ENCODE peak calls at places on chromosomes 13 and 19, in eight cellular contexts. One of them, this sample, is unnamed.
A peak's percentile ranks its signal among the peaks of the same experiment; 100 is the strongest.

GRCh38 chr13:49540552-49540951 is 44.8 kb downstream of the PHF11 start:
- DNase-seq in NCI-H446: no peak
- DNase-seq in activated T-helper 9 cell treated with anti-CD3 and anti-CD28 coated beads, Interleukin-2, amount 50 U/mL, for 16 hours: no peak
- DNase-seq in GM12865: peak; percentile 11
- DNase-seq in activated CD4-positive, alpha-beta T cell treated with anti-CD3 and anti-CD28 coated beads, Interleukin-2, amount 10 ng/mL, durations not matched to agents 7 days and 5 days: peak; percentile 24
- DNase-seq in B cell: peak; percentile 42
- DNase-seq in fibroblast of pulmonary artery: peak; percentile 79
- DNase-seq in frontal cortex: no peak
- DNase-seq in this sample: peak; percentile 20

GRCh38 chr13:114132419-114133121 is at the start of gene RASA3:
- DNase-seq in NCI-H446: no peak
- DNase-seq in activated T-helper 9 cell treated with anti-CD3 and anti-CD28 coated beads, Interleukin-2, amount 50 U/mL, for 16 hours: peak; percentile 57
- DNase-seq in GM12865: peak; percentile 91
- DNase-seq in activated CD4-positive, alpha-beta T cell treated with anti-CD3 and anti-CD28 coated beads, Interleukin-2, amount 10 ng/mL, durations not matched to agents 7 days and 5 days: peak; percentile 63
- DNase-seq in B cell: peak; percentile 60
- DNase-seq in fibroblast of pulmonary artery: peak; percentile 84
- DNase-seq in frontal cortex: peak; percentile 94
- DNase-seq in this sample: peak; percentile 90

GRCh38 chr13:42398542-42398941 is 126.6 kb downstream of the AKAP11 start:
- DNase-seq in NCI-H446: no peak
- DNase-seq in activated T-helper 9 cell treated with anti-CD3 and anti-CD28 coated beads, Interleukin-2, amount 50 U/mL, for 16 hours: no peak
- DNase-seq in GM12865: no peak
- DNase-seq in activated CD4-positive, alpha-beta T cell treated with anti-CD3 and anti-CD28 coated beads, Interleukin-2, amount 10 ng/mL, durations not matched to agents 7 days and 5 days: no peak
- DNase-seq in B cell: no peak
- DNase-seq in fibroblast of pulmonary artery: peak; percentile 3
- DNase-seq in frontal cortex: no peak
- DNase-seq in this sample: no peak

GRCh38 chr19:39602224-39602623 is at the start of gene LGALS13:
- DNase-seq in NCI-H446: no peak
- DNase-seq in activated T-helper 9 cell treated with anti-CD3 and anti-CD28 coated beads, Interleukin-2, amount 50 U/mL, for 16 hours: no peak
- DNase-seq in GM12865: no peak
- DNase-seq in activated CD4-positive, alpha-beta T cell treated with anti-CD3 and anti-CD28 coated beads, Interleukin-2, amount 10 ng/mL, durations not matched to agents 7 days and 5 days: no peak
- DNase-seq in B cell: no peak
- DNase-seq in fibroblast of pulmonary artery: no peak
- DNase-seq in frontal cortex: no peak
- DNase-seq in this sample: no peak

GRCh38 chr13:49561064-49561410 is 24.3 kb downstream of the RCBTB1 start:
- DNase-seq in NCI-H446: no peak
- DNase-seq in activated T-helper 9 cell treated with anti-CD3 and anti-CD28 coated beads, Interleukin-2, amount 50 U/mL, for 16 hours: no peak
- DNase-seq in GM12865: no peak
- DNase-seq in activated CD4-positive, alpha-beta T cell treated with anti-CD3 and anti-CD28 coated beads, Interleukin-2, amount 10 ng/mL, durations not matched to agents 7 days and 5 days: no peak
- DNase-seq in B cell: no peak
- DNase-seq in fibroblast of pulmonary artery: no peak
- DNase-seq in frontal cortex: no peak
- DNase-seq in this sample: no peak

GRCh38 chr13:112781881-112782361 is 92.1 kb downstream of the ATP11A start:
- DNase-seq in NCI-H446: no peak
- DNase-seq in activated T-helper 9 cell treated with anti-CD3 and anti-CD28 coated beads, Interleukin-2, amount 50 U/mL, for 16 hours: no peak
- DNase-seq in GM12865: no peak
- DNase-seq in activated CD4-positive, alpha-beta T cell treated with anti-CD3 and anti-CD28 coated beads, Interleukin-2, amount 10 ng/mL, durations not matched to agents 7 days and 5 days: no peak
- DNase-seq in B cell: no peak
- DNase-seq in fibroblast of pulmonary artery: peak; percentile 10
- DNase-seq in frontal cortex: no peak
- DNase-seq in this sample: no peak

GRCh38 chr19:4256563-4256962 is 9.7 kb downstream of the YJU2 start:
- DNase-seq in NCI-H446: no peak
- DNase-seq in activated T-helper 9 cell treated with anti-CD3 and anti-CD28 coated beads, Interleukin-2, amount 50 U/mL, for 16 hours: no peak
- DNase-seq in GM12865: no peak
- DNase-seq in activated CD4-positive, alpha-beta T cell treated with anti-CD3 and anti-CD28 coated beads, Interleukin-2, amount 10 ng/mL, durations not matched to agents 7 days and 5 days: no peak
- DNase-seq in B cell: no peak
- DNase-seq in fibroblast of pulmonary artery: no peak
- DNase-seq in frontal cortex: no peak
- DNase-seq in this sample: no peak

GRCh38 chr19:34713262-34713637 is 20.8 kb upstream of the ZNF181 start:
- DNase-seq in NCI-H446: no peak
- DNase-seq in activated T-helper 9 cell treated with anti-CD3 and anti-CD28 coated beads, Interleukin-2, amount 50 U/mL, for 16 hours: no peak
- DNase-seq in GM12865: no peak
- DNase-seq in activated CD4-positive, alpha-beta T cell treated with anti-CD3 and anti-CD28 coated beads, Interleukin-2, amount 10 ng/mL, durations not matched to agents 7 days and 5 days: no peak
- DNase-seq in B cell: no peak
- DNase-seq in fibroblast of pulmonary artery: no peak
- DNase-seq in frontal cortex: no peak
- DNase-seq in this sample: no peak

GRCh38 chr13:35472308-35473008 is 4.0 kb downstream of the MAB21L1 start:
- DNase-seq in NCI-H446: no peak
- DNase-seq in activated T-helper 9 cell treated with anti-CD3 and anti-CD28 coated beads, Interleukin-2, amount 50 U/mL, for 16 hours: no peak
- DNase-seq in GM12865: no peak
- DNase-seq in activated CD4-positive, alpha-beta T cell treated with anti-CD3 and anti-CD28 coated beads, Interleukin-2, amount 10 ng/mL, durations not matched to agents 7 days and 5 days: peak; percentile 7
- DNase-seq in B cell: no peak
- DNase-seq in fibroblast of pulmonary artery: no peak
- DNase-seq in frontal cortex: no peak
- DNase-seq in this sample: no peak

GRCh38 chr13:40549500-40550094 is 116.8 kb downstream of the FOXO1 start:
- DNase-seq in NCI-H446: no peak
- DNase-seq in activated T-helper 9 cell treated with anti-CD3 and anti-CD28 coated beads, Interleukin-2, amount 50 U/mL, for 16 hours: no peak
- DNase-seq in GM12865: no peak
- DNase-seq in activated CD4-positive, alpha-beta T cell treated with anti-CD3 and anti-CD28 coated beads, Interleukin-2, amount 10 ng/mL, durations not matched to agents 7 days and 5 days: no peak
- DNase-seq in B cell: no peak
- DNase-seq in fibroblast of pulmonary artery: peak; percentile 28
- DNase-seq in frontal cortex: no peak
- DNase-seq in this sample: no peak

GRCh38 chr19:55310498-55310897 is 14.6 kb downstream of the TMEM150B start:
- DNase-seq in NCI-H446: no peak
- DNase-seq in activated T-helper 9 cell treated with anti-CD3 and anti-CD28 coated beads, Interleukin-2, amount 50 U/mL, for 16 hours: no peak
- DNase-seq in GM12865: no peak
- DNase-seq in activated CD4-positive, alpha-beta T cell treated with anti-CD3 and anti-CD28 coated beads, Interleukin-2, amount 10 ng/mL, durations not matched to agents 7 days and 5 days: no peak
- DNase-seq in B cell: no peak
- DNase-seq in fibroblast of pulmonary artery: no peak
- DNase-seq in frontal cortex: no peak
- DNase-seq in this sample: no peak

GRCh38 chr19:15469513-15470297 is 5.4 kb upstream of the RASAL3 start:
- DNase-seq in NCI-H446: no peak
- DNase-seq in activated T-helper 9 cell treated with anti-CD3 and anti-CD28 coated beads, Interleukin-2, amount 50 U/mL, for 16 hours: no peak
- DNase-seq in GM12865: peak; percentile 37
- DNase-seq in activated CD4-positive, alpha-beta T cell treated with anti-CD3 and anti-CD28 coated beads, Interleukin-2, amount 10 ng/mL, durations not matched to agents 7 days and 5 days: no peak
- DNase-seq in B cell: no peak
- DNase-seq in fibroblast of pulmonary artery: no peak
- DNase-seq in frontal cortex: no peak
- DNase-seq in this sample: peak; percentile 48

GRCh38 chr19:47093841-47094240 is 19.7 kb downstream of the ZC3H4 start:
- DNase-seq in NCI-H446: no peak
- DNase-seq in activated T-helper 9 cell treated with anti-CD3 and anti-CD28 coated beads, Interleukin-2, amount 50 U/mL, for 16 hours: peak; percentile 21
- DNase-seq in GM12865: peak; percentile 95
- DNase-seq in activated CD4-positive, alpha-beta T cell treated with anti-CD3 and anti-CD28 coated beads, Interleukin-2, amount 10 ng/mL, durations not matched to agents 7 days and 5 days: no peak
- DNase-seq in B cell: peak; percentile 50
- DNase-seq in fibroblast of pulmonary artery: no peak
- DNase-seq in frontal cortex: no peak
- DNase-seq in this sample: peak; percentile 78

GRCh38 chr19:10549733-10550132 is 6.0 kb downstream of the ATG4D start:
- DNase-seq in NCI-H446: no peak
- DNase-seq in activated T-helper 9 cell treated with anti-CD3 and anti-CD28 coated beads, Interleukin-2, amount 50 U/mL, for 16 hours: no peak
- DNase-seq in GM12865: no peak
- DNase-seq in activated CD4-positive, alpha-beta T cell treated with anti-CD3 and anti-CD28 coated beads, Interleukin-2, amount 10 ng/mL, durations not matched to agents 7 days and 5 days: no peak
- DNase-seq in B cell: no peak
- DNase-seq in fibroblast of pulmonary artery: no peak
- DNase-seq in frontal cortex: no peak
- DNase-seq in this sample: no peak

GRCh38 chr13:75694742-75695141 is 58.6 kb downstream of the LMO7 start:
- DNase-seq in NCI-H446: no peak
- DNase-seq in activated T-helper 9 cell treated with anti-CD3 and anti-CD28 coated beads, Interleukin-2, amount 50 U/mL, for 16 hours: no peak
- DNase-seq in GM12865: no peak
- DNase-seq in activated CD4-positive, alpha-beta T cell treated with anti-CD3 and anti-CD28 coated beads, Interleukin-2, amount 10 ng/mL, durations not matched to agents 7 days and 5 days: no peak
- DNase-seq in B cell: no peak
- DNase-seq in fibroblast of pulmonary artery: no peak
- DNase-seq in frontal cortex: no peak
- DNase-seq in this sample: no peak

GRCh38 chr19:21590868-21591267 is 85.5 kb downstream of the ZNF429 start:
- DNase-seq in NCI-H446: no peak
- DNase-seq in activated T-helper 9 cell treated with anti-CD3 and anti-CD28 coated beads, Interleukin-2, amount 50 U/mL, for 16 hours: no peak
- DNase-seq in GM12865: no peak
- DNase-seq in activated CD4-positive, alpha-beta T cell treated with anti-CD3 and anti-CD28 coated beads, Interleukin-2, amount 10 ng/mL, durations not matched to agents 7 days and 5 days: no peak
- DNase-seq in B cell: no peak
- DNase-seq in fibroblast of pulmonary artery: no peak
- DNase-seq in frontal cortex: no peak
- DNase-seq in this sample: no peak

GRCh38 chr13:111114362-111115050 is 604 bp upstream of the ARHGEF7 start:
- DNase-seq in NCI-H446: no peak
- DNase-seq in activated T-helper 9 cell treated with anti-CD3 and anti-CD28 coated beads, Interleukin-2, amount 50 U/mL, for 16 hours: no peak
- DNase-seq in GM12865: peak; percentile 17
- DNase-seq in activated CD4-positive, alpha-beta T cell treated with anti-CD3 and anti-CD28 coated beads, Interleukin-2, amount 10 ng/mL, durations not matched to agents 7 days and 5 days: peak; percentile 20
- DNase-seq in B cell: no peak
- DNase-seq in fibroblast of pulmonary artery: peak; percentile 28
- DNase-seq in frontal cortex: peak; percentile 42
- DNase-seq in this sample: peak; percentile 27

GRCh38 chr19:29323046-29323971 is 110.4 kb upstream of the UQCRFS1 start:
- DNase-seq in NCI-H446: no peak
- DNase-seq in activated T-helper 9 cell treated with anti-CD3 and anti-CD28 coated beads, Interleukin-2, amount 50 U/mL, for 16 hours: no peak
- DNase-seq in GM12865: no peak
- DNase-seq in activated CD4-positive, alpha-beta T cell treated with anti-CD3 and anti-CD28 coated beads, Interleukin-2, amount 10 ng/mL, durations not matched to agents 7 days and 5 days: no peak
- DNase-seq in B cell: no peak
- DNase-seq in fibroblast of pulmonary artery: no peak
- DNase-seq in frontal cortex: no peak
- DNase-seq in this sample: no peak

GRCh38 chr13:44976949-44977583 is 12.2 kb downstream of the NUFIP1 start:
- DNase-seq in NCI-H446: no peak
- DNase-seq in activated T-helper 9 cell treated with anti-CD3 and anti-CD28 coated beads, Interleukin-2, amount 50 U/mL, for 16 hours: no peak
- DNase-seq in GM12865: no peak
- DNase-seq in activated CD4-positive, alpha-beta T cell treated with anti-CD3 and anti-CD28 coated beads, Interleukin-2, amount 10 ng/mL, durations not matched to agents 7 days and 5 days: no peak
- DNase-seq in B cell: no peak
- DNase-seq in fibroblast of pulmonary artery: peak; percentile 27
- DNase-seq in frontal cortex: no peak
- DNase-seq in this sample: no peak

GRCh38 chr19:46015961-46016425 is 6.9 kb downstream of the PGLYRP1 start:
- DNase-seq in NCI-H446: no peak
- DNase-seq in activated T-helper 9 cell treated with anti-CD3 and anti-CD28 coated beads, Interleukin-2, amount 50 U/mL, for 16 hours: no peak
- DNase-seq in GM12865: no peak
- DNase-seq in activated CD4-positive, alpha-beta T cell treated with anti-CD3 and anti-CD28 coated beads, Interleukin-2, amount 10 ng/mL, durations not matched to agents 7 days and 5 days: peak; percentile 48
- DNase-seq in B cell: no peak
- DNase-seq in fibroblast of pulmonary artery: no peak
- DNase-seq in frontal cortex: no peak
- DNase-seq in this sample: peak; percentile 34

GRCh38 chr13:62407871-62408270 is 992.2 kb upstream of the PCDH20 start:
- DNase-seq in NCI-H446: no peak
- DNase-seq in activated T-helper 9 cell treated with anti-CD3 and anti-CD28 coated beads, Interleukin-2, amount 50 U/mL, for 16 hours: no peak
- DNase-seq in GM12865: no peak
- DNase-seq in activated CD4-positive, alpha-beta T cell treated with anti-CD3 and anti-CD28 coated beads, Interleukin-2, amount 10 ng/mL, durations not matched to agents 7 days and 5 days: no peak
- DNase-seq in B cell: no peak
- DNase-seq in fibroblast of pulmonary artery: no peak
- DNase-seq in frontal cortex: no peak
- DNase-seq in this sample: no peak

This sample was measured in GM06990.